ENCODE peak calls at places on chromosomes 2 and 18, in ten cellular contexts. P is pancreas, O is lower lobe of right lung, X is progenitor cell of endocrine pancreas, D is GM12865, S is foreskin keratinocyte, Q is MM.1S, L is dorsolateral prefrontal cortex, R is heart left ventricle, H is type B pancreatic cell. I is an unnamed sample.

GRCh38 chr2:100744184-100744583 is 75.8 kb upstream of the NPAS2 start:
- DNase-seq in P (no peak), H (no peak), L (no peak), X (no peak), S (no peak), O (no peak), Q (no peak), R (no peak), D (no peak), I (no peak)

GRCh38 chr18:45519881-45520280 is 95.4 kb upstream of the SLC14A2 start:
- DNase-seq in H (no peak), R (no peak), P (no peak), O (no peak), L (no peak), D (no peak), S (peak), Q (no peak), X (no peak), I (peak)

GRCh38 chr18:69956037-69956436 is 8.4 kb upstream of the CD226 start:
- DNase-seq in H (no peak), Q (no peak), X (no peak), O (no peak), D (no peak), S (no peak), R (no peak), P (no peak), L (no peak), I (peak)

GRCh38 chr2:236632295-236633218 is 62.9 kb downstream of the ACKR3 start:
- DNase-seq in Q (no peak), S (no peak), D (no peak), O (no peak), X (no peak), P (no peak), R (no peak), H (peak), L (no peak), I (no peak)

GRCh38 chr18:79682481-79682880 is 2.9 kb downstream of the CTDP1 start:
- DNase-seq in O (no peak), Q (no peak), X (no peak), L (no peak), H (no peak), P (no peak), S (no peak), R (no peak), D (no peak), I (no peak)

GRCh38 chr18:13463526-13463925 is 245.0 kb downstream of the LDLRAD4 start:
- DNase-seq in O (no peak), H (no peak), X (no peak), D (no peak), S (no peak), L (no peak), Q (no peak), P (no peak), R (no peak), I (no peak)

GRCh38 chr2:197813093-197813787 is 8.8 kb downstream of the PLCL1 start:
- DNase-seq in O (no peak), H (no peak), X (no peak), S (peak), R (no peak), L (no peak), P (no peak), Q (no peak), D (peak), I (peak)

GRCh38 chr2:160502478-160502877 is 8.9 kb upstream of the RBMS1 start:
- DNase-seq in S (no peak), X (no peak), H (no peak), R (no peak), L (no peak), O (no peak), D (no peak), P (no peak), Q (no peak), I (no peak)

GRCh38 chr2:166573393-166573792 is 79.3 kb upstream of the SCN7A start:
- DNase-seq in X (no peak), L (no peak), P (no peak), H (no peak), R (no peak), O (no peak), D (no peak), S (peak), Q (no peak), I (peak)

GRCh38 chr2:72024451-72025175 is 123.0 kb downstream of the CYP26B1 start:
- DNase-seq in S (no peak), P (no peak), R (no peak), D (no peak), H (peak), X (peak), L (no peak), O (no peak), Q (no peak), I (no peak)

GRCh38 chr2:232299084-232299483 is 79.5 kb upstream of the ALPP start:
- DNase-seq in R (no peak), S (no peak), H (no peak), X (no peak), P (no peak), O (no peak), L (no peak), D (no peak), Q (no peak), I (no peak)

GRCh38 chr2:224973112-224974016 is 68.9 kb downstream of the DOCK10 start:
- DNase-seq in X (no peak), D (peak), S (peak), P (no peak), O (no peak), Q (peak), R (no peak), L (no peak), H (no peak), I (peak)

GRCh38 chr2:179596018-179596417 is 265.4 kb downstream of the ZNF385B start:
- DNase-seq in Q (peak), O (no peak), P (no peak), S (peak), H (no peak), X (no peak), L (no peak), D (no peak), R (no peak), I (peak)

GRCh38 chr18:11393486-11393885 is 215.9 kb upstream of the SLC35G4 start:
- DNase-seq in L (no peak), Q (no peak), O (no peak), S (peak), H (no peak), X (no peak), D (no peak), R (no peak), P (no peak), I (no peak)

GRCh38 chr18:13429884-13430510 is 211.4 kb downstream of the LDLRAD4 start:
- DNase-seq in R (no peak), X (no peak), L (no peak), D (no peak), O (no peak), H (no peak), S (no peak), P (no peak), Q (no peak), I (no peak)

GRCh38 chr2:233079953-233080835 is 20.1 kb downstream of the INPP5D start:
- DNase-seq in O (no peak), P (no peak), Q (no peak), L (peak), R (no peak), X (no peak), H (no peak), D (peak), S (no peak), I (no peak)

GRCh38 chr2:150274108-150274507 is 213.4 kb downstream of the RND3 start:
- DNase-seq in L (no peak), S (peak), R (no peak), P (no peak), O (no peak), X (no peak), H (no peak), D (no peak), Q (no peak), I (peak)

DNA sequence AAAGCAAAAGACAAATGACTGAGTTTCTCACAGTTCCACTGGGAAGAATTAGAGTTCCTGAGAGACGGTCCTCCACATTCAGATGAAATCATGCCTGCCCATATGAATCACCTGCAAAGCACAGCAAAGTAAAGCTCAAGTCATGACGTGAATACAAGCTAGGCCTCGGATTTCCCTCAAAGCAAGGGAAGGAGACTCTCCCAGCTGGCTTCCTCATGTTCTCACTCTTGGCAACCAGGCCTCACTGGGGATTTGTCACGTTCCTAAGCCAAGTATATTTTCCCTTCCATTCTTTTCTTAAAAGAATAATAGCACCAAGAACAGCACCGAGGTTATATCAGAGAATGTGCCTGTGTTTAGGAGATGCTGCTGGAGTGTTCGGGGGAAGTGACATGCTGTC is 47.0 kb downstream of the CYP27C1 start:
- DNase-seq in H (peak), S (peak), X (no peak), O (no peak), Q (no peak), L (no peak), D (no peak), P (no peak), R (no peak), I (peak)
- TF ChIP-seq CTCF in H (no peak), S (no peak), X (no peak), O (no peak), Q (no peak), L (no peak), D (no peak), P (no peak), R (no peak), I (no peak)

DNA sequence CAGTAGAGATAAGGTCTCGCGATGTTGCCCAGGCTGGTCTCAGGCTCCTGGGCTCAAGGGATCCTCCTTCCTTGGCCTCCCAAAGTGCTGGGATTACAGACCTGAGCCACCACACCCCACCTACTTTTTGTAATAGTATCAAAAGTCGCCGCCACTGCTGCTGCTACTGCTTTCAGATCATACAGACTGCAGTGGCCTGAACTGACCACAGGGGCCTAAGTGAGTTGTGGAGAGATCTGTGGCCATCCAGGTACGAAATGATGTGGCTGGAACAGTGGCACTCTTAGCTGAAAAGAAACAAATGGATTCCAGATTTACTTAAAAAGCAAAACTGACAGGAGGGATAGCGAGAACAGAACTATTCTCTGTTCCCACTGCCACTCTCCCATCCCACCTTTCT is 32.9 kb upstream of the POMC start:
- DNase-seq in O (no peak), L (no peak), Q (no peak), X (no peak), H (no peak), S (no peak), R (no peak), D (peak), P (no peak), I (no peak)
- TF ChIP-seq CTCF in O (no peak), L (no peak), Q (peak), X (peak), H (peak), S (peak), R (no peak), D (peak), P (no peak), I (peak)

DNA sequence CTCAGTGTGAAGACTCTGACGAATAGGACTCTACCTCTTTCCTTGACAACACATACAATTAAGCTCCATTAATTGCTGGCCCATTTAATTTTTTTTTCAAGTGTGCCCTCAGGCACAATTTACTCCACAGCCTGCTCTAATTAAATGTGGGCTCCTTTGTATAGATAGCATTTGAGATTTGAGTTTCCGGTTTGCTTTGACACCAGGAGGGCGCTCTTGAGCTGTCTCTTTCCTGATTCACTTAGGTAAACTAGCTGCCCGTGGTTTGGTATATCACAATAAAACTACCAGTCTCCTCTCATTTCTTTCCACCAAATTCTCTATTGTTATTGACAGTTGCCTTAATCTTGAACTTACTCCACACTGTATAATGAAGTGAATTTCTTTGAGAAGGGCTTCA is 666.0 kb downstream of the DSC3 start:
- DNase-seq in P (no peak), O (no peak), R (no peak), X (no peak), L (no peak), H (no peak), S (no peak), D (peak), Q (no peak), I (no peak)
- TF ChIP-seq CTCF in P (no peak), O (no peak), R (no peak), X (no peak), L (no peak), H (peak), S (peak), D (no peak), Q (no peak), I (no peak)

GRCh38 chr2:176110975-176111663 is 4.0 kb downstream of the HOXD11 start:
- DNase-seq in L (no peak), S (peak), X (no peak), D (peak), Q (peak), R (no peak), P (no peak), H (peak), O (no peak), I (peak)
- TF ChIP-seq CTCF in L (no peak), S (peak), X (peak), D (peak), Q (peak), R (no peak), P (no peak), H (peak), O (peak), I (peak)